ENCODE peak calls at places on chromosomes 11 and 22, in seven cellular contexts. N is midbrain; J is T-helper 1 cell; I is neural crest cell; L is activated CD8-positive, alpha-beta memory T cell treated with anti-CD3 and anti-CD28 coated beads for 4 hours; G is coronary artery; Z is head of caudate nucleus. E is an unnamed sample.

GRCh38 chr11:57349491-57350274 is 11.5 kb downstream of the P2RX3 start:
- DNase-seq in N (peak), J (peak), I (peak), L (peak), G (no peak), Z (peak), E (peak)

GRCh38 chr11:64607381-64608259 is 16.6 kb downstream of the SLC22A12 start:
- DNase-seq in N (peak), J (no peak), I (no peak), L (no peak), G (no peak), Z (no peak), E (no peak)

GRCh38 chr11:8055111-8055835 is 25.7 kb upstream of the TUB start:
- DNase-seq in N (no peak), J (no peak), I (no peak), L (no peak), G (no peak), Z (no peak), E (no peak)

GRCh38 chr11:82775736-82776346 is 42.2 kb upstream of the FAM181B start:
- DNase-seq in N (no peak), J (no peak), I (peak), L (no peak), G (no peak), Z (peak), E (no peak)

GRCh38 chr11:60485987-60486386 is 6.6 kb upstream of the MS4A12 start:
- DNase-seq in N (no peak), J (peak), I (peak), L (no peak), G (no peak), Z (no peak), E (no peak)

GRCh38 chr11:43947003-43947500 is 4.6 kb downstream of the C11orf96 start:
- DNase-seq in N (no peak), J (no peak), I (no peak), L (no peak), G (peak), Z (no peak), E (no peak)

GRCh38 chr11:124846058-124846719 is 19.0 kb upstream of the ROBO3 start:
- DNase-seq in N (no peak), J (no peak), I (no peak), L (no peak), G (peak), Z (no peak), E (no peak)

GRCh38 chr22:37313376-37314314 is 31.3 kb downstream of the CYTH4 start:
- DNase-seq in N (no peak), J (no peak), I (no peak), L (no peak), G (no peak), Z (no peak), E (no peak)

GRCh38 chr11:128453444-128454336 is 133.7 kb downstream of the ETS1 start:
- DNase-seq in N (no peak), J (no peak), I (no peak), L (no peak), G (no peak), Z (no peak), E (no peak)

GRCh38 chr22:20159088-20159487 is 8.2 kb upstream of the CCDC188 start:
- DNase-seq in N (no peak), J (no peak), I (no peak), L (no peak), G (no peak), Z (no peak), E (no peak)

GRCh38 chr11:73577496-73577917 is 20.4 kb downstream of the FAM168A start:
- DNase-seq in N (no peak), J (no peak), I (no peak), L (no peak), G (no peak), Z (no peak), E (no peak)

GRCh38 chr11:75293903-75294302 is 53.3 kb downstream of the TPBGL start:
- DNase-seq in N (no peak), J (no peak), I (no peak), L (no peak), G (no peak), Z (no peak), E (no peak)

GRCh38 chr11:60265373-60266214 is 14.9 kb upstream of the MS4A4A start:
- DNase-seq in N (peak), J (no peak), I (peak), L (no peak), G (no peak), Z (no peak), E (no peak)

GRCh38 chr11:20031155-20032001 is 128.9 kb downstream of the DBX1 start:
- DNase-seq in N (no peak), J (no peak), I (no peak), L (no peak), G (no peak), Z (no peak), E (no peak)

GRCh38 chr11:112248216-112248615 is 12.4 kb downstream of the PLET1 start:
- DNase-seq in N (no peak), J (no peak), I (no peak), L (no peak), G (no peak), Z (no peak), E (no peak)

GRCh38 chr11:10597877-10598341 is 29.4 kb upstream of the LYVE1 start:
- DNase-seq in N (peak), J (no peak), I (no peak), L (no peak), G (no peak), Z (no peak), E (no peak)

GRCh38 chr11:60935676-60936442 is 11.6 kb downstream of the TMEM132A start:
- DNase-seq in N (no peak), J (no peak), I (no peak), L (no peak), G (no peak), Z (no peak), E (no peak)

GRCh38 chr11:64206457-64207246 is at the start of gene FERMT3:
- DNase-seq in N (no peak), J (peak), I (no peak), L (no peak), G (no peak), Z (peak), E (peak)

GRCh38 chr22:24727218-24727851 is 47.2 kb downstream of the PIWIL3 start:
- DNase-seq in N (no peak), J (no peak), I (no peak), L (no peak), G (no peak), Z (no peak), E (no peak)

E was measured in effector CD8-positive, alpha-beta T cell.